ENCODE peak calls at places on chromosomes 5 and 9, in six cellular contexts. One of them, this sample, is unnamed.

GRCh38 chr9:112971415-112971814 is 40.6 kb downstream of the ZNF883 start:
- DNase-seq in GM23248: peak
- DNase-seq in CD4-positive, alpha-beta memory T cell: no peak
- DNase-seq in cardiac muscle cell: peak
- DNase-seq in fibroblast of pulmonary artery: peak
- DNase-seq in AG04450: no peak
- DNase-seq in this sample: peak

GRCh38 chr9:70614786-70615565 is 200.5 kb upstream of the KLF9 start:
- DNase-seq in GM23248: no peak
- DNase-seq in CD4-positive, alpha-beta memory T cell: no peak
- DNase-seq in cardiac muscle cell: no peak
- DNase-seq in fibroblast of pulmonary artery: no peak
- DNase-seq in AG04450: no peak
- DNase-seq in this sample: no peak

GRCh38 chr9:123686131-123686848 is 243.6 kb downstream of the DENND1A start:
- DNase-seq in GM23248: peak
- DNase-seq in CD4-positive, alpha-beta memory T cell: no peak
- DNase-seq in cardiac muscle cell: peak
- DNase-seq in fibroblast of pulmonary artery: peak
- DNase-seq in AG04450: no peak
- DNase-seq in this sample: no peak

GRCh38 chr9:135663857-135664256 is 748 bp downstream of the LCN9 start:
- DNase-seq in GM23248: no peak
- DNase-seq in CD4-positive, alpha-beta memory T cell: no peak
- DNase-seq in cardiac muscle cell: no peak
- DNase-seq in fibroblast of pulmonary artery: no peak
- DNase-seq in AG04450: no peak
- DNase-seq in this sample: no peak

GRCh38 chr9:131439224-131439623 is 45.3 kb downstream of the PRRC2B start:
- DNase-seq in GM23248: no peak
- DNase-seq in CD4-positive, alpha-beta memory T cell: no peak
- DNase-seq in cardiac muscle cell: no peak
- DNase-seq in fibroblast of pulmonary artery: no peak
- DNase-seq in AG04450: no peak
- DNase-seq in this sample: no peak

GRCh38 chr5:6827815-6828214 is 114.6 kb downstream of the TENT4A start:
- DNase-seq in GM23248: no peak
- DNase-seq in CD4-positive, alpha-beta memory T cell: peak
- DNase-seq in cardiac muscle cell: no peak
- DNase-seq in fibroblast of pulmonary artery: no peak
- DNase-seq in AG04450: no peak
- DNase-seq in this sample: no peak

GRCh38 chr5:178428341-178429155 is 161.6 kb downstream of the COL23A1 start:
- DNase-seq in GM23248: no peak
- DNase-seq in CD4-positive, alpha-beta memory T cell: no peak
- DNase-seq in cardiac muscle cell: no peak
- DNase-seq in fibroblast of pulmonary artery: no peak
- DNase-seq in AG04450: no peak
- DNase-seq in this sample: no peak

GRCh38 chr9:16726023-16726422 is 144.4 kb downstream of the BNC2 start:
- DNase-seq in GM23248: peak
- DNase-seq in CD4-positive, alpha-beta memory T cell: no peak
- DNase-seq in cardiac muscle cell: peak
- DNase-seq in fibroblast of pulmonary artery: peak
- DNase-seq in AG04450: no peak
- DNase-seq in this sample: no peak

GRCh38 chr5:17374973-17375844 is 122.8 kb upstream of the TAF11L2 start:
- DNase-seq in GM23248: peak
- DNase-seq in CD4-positive, alpha-beta memory T cell: no peak
- DNase-seq in cardiac muscle cell: peak
- DNase-seq in fibroblast of pulmonary artery: peak
- DNase-seq in AG04450: no peak
- DNase-seq in this sample: no peak

GRCh38 chr9:100277166-100277979 is 75.4 kb downstream of the TEX10 start:
- DNase-seq in GM23248: peak
- DNase-seq in CD4-positive, alpha-beta memory T cell: no peak
- DNase-seq in cardiac muscle cell: peak
- DNase-seq in fibroblast of pulmonary artery: peak
- DNase-seq in AG04450: no peak
- DNase-seq in this sample: no peak

GRCh38 chr5:155735388-155735787 is 591.6 kb upstream of the SGCD start:
- DNase-seq in GM23248: peak
- DNase-seq in CD4-positive, alpha-beta memory T cell: no peak
- DNase-seq in cardiac muscle cell: no peak
- DNase-seq in fibroblast of pulmonary artery: no peak
- DNase-seq in AG04450: no peak
- DNase-seq in this sample: no peak

GRCh38 chr5:157132302-157132612 is 10.4 kb downstream of the MED7 start:
- DNase-seq in GM23248: no peak
- DNase-seq in CD4-positive, alpha-beta memory T cell: no peak
- DNase-seq in cardiac muscle cell: no peak
- DNase-seq in fibroblast of pulmonary artery: no peak
- DNase-seq in AG04450: no peak
- DNase-seq in this sample: no peak

GRCh38 chr9:89427621-89428221 is 70.2 kb downstream of the SEMA4D start:
- DNase-seq in GM23248: peak
- DNase-seq in CD4-positive, alpha-beta memory T cell: no peak
- DNase-seq in cardiac muscle cell: no peak
- DNase-seq in fibroblast of pulmonary artery: no peak
- DNase-seq in AG04450: no peak
- DNase-seq in this sample: no peak

GRCh38 chr5:169695025-169695625 is 58.0 kb downstream of the DOCK2 start:
- DNase-seq in GM23248: peak
- DNase-seq in CD4-positive, alpha-beta memory T cell: no peak
- DNase-seq in cardiac muscle cell: no peak
- DNase-seq in fibroblast of pulmonary artery: no peak
- DNase-seq in AG04450: no peak
- DNase-seq in this sample: no peak

GRCh38 chr5:32771037-32771436 is 59.9 kb downstream of the NPR3 start:
- DNase-seq in GM23248: no peak
- DNase-seq in CD4-positive, alpha-beta memory T cell: no peak
- DNase-seq in cardiac muscle cell: no peak
- DNase-seq in fibroblast of pulmonary artery: no peak
- DNase-seq in AG04450: no peak
- DNase-seq in this sample: no peak

GRCh38 chr5:169219351-169219750 is 81.6 kb downstream of the SLIT3 start:
- DNase-seq in GM23248: no peak
- DNase-seq in CD4-positive, alpha-beta memory T cell: no peak
- DNase-seq in cardiac muscle cell: no peak
- DNase-seq in fibroblast of pulmonary artery: no peak
- DNase-seq in AG04450: no peak
- DNase-seq in this sample: no peak

GRCh38 chr5:93585054-93585751 is 2.2 kb downstream of the NR2F1 start:
- DNase-seq in GM23248: peak
- DNase-seq in CD4-positive, alpha-beta memory T cell: no peak
- DNase-seq in cardiac muscle cell: peak
- DNase-seq in fibroblast of pulmonary artery: no peak
- DNase-seq in AG04450: no peak
- DNase-seq in this sample: no peak

GRCh38 chr5:93583525-93583798 is 440 bp downstream of the NR2F1 start:
- DNase-seq in GM23248: no peak
- DNase-seq in CD4-positive, alpha-beta memory T cell: no peak
- DNase-seq in cardiac muscle cell: peak
- DNase-seq in fibroblast of pulmonary artery: no peak
- DNase-seq in AG04450: no peak
- DNase-seq in this sample: no peak

GRCh38 chr5:93584531-93585053 is 1.6 kb downstream of the NR2F1 start:
- DNase-seq in GM23248: peak
- DNase-seq in CD4-positive, alpha-beta memory T cell: no peak
- DNase-seq in cardiac muscle cell: no peak
- DNase-seq in fibroblast of pulmonary artery: no peak
- DNase-seq in AG04450: no peak
- DNase-seq in this sample: no peak

GRCh38 chr5:93582677-93583524 is at the start of gene NR2F1:
- DNase-seq in GM23248: peak
- DNase-seq in CD4-positive, alpha-beta memory T cell: no peak
- DNase-seq in cardiac muscle cell: peak
- DNase-seq in fibroblast of pulmonary artery: peak
- DNase-seq in AG04450: peak
- DNase-seq in this sample: peak

DNA sequence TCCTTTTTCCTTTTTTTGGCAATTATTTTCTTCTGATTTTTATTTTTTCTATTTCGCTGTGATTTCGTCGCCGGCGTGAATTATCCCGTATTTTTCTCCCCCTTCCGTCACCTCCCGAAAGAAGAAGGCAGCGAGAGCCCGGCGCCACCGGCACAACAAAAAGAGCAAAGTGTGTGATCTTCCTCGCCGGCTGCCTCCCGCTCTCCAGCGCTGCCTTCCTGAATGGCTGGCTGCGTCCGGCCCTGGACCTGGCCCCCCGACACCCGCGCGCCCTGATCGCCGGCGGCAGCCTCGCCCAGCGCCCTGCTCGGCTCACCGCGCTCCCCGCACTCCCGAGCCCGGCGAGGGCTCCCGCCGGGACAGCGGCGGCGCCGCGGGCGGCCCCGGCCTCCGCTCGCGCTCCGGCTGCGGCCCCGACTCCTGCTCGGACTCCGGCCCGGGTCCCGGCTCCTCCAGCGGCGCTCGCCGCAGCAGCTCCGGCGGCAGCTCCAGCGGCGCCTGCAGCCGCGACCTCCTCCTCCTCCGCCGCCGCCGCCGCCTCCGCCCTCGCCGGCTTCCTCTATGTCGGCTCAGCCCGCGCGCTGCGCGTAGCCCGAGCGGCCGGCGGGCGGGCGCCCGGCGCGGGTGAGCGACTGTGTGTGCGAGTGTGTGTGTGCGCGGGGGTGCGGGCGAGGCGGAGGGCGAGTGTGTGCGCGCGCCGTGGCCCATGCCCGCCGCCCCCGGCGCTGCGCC is 943 bp downstream of the NR2F1 start:
- DNase-seq in GM23248: peak
- DNase-seq in CD4-positive, alpha-beta memory T cell: peak
- DNase-seq in cardiac muscle cell: peak
- DNase-seq in fibroblast of pulmonary artery: peak
- DNase-seq in AG04450: no peak
- DNase-seq in this sample: no peak
- H3K4me3 ChIP-seq in GM23248: peak
- H3K4me3 ChIP-seq in CD4-positive, alpha-beta memory T cell: no peak
- H3K4me3 ChIP-seq in cardiac muscle cell: peak
- H3K4me3 ChIP-seq in fibroblast of pulmonary artery: peak
- H3K4me3 ChIP-seq in AG04450: peak
- H3K4me3 ChIP-seq in this sample: peak

DNA sequence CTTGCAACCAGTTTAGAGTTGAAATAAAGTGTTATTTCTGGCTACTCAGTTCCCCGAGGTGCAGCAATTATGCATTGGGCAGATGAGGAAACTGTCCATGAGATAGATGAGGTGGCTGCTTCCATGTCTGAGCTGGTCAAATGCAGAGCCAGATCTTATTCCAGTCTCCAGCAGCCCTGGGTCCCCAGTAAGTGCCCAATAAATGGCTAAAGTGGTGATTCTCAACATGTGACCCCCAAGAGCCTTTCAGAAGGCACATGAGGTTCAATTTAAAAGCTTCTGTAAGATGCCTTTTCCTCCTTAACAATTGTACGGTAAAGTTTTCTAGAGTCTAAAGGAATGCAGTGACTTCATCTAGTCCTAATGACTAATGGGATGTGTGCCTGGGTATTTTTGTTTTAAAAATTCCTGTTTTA is 17.5 kb downstream of the ATOX1 start:
- DNase-seq in GM23248: peak
- DNase-seq in CD4-positive, alpha-beta memory T cell: no peak
- DNase-seq in cardiac muscle cell: peak
- DNase-seq in fibroblast of pulmonary artery: peak
- DNase-seq in AG04450: no peak
- DNase-seq in this sample: no peak
- H3K4me3 ChIP-seq in GM23248: peak
- H3K4me3 ChIP-seq in CD4-positive, alpha-beta memory T cell: no peak
- H3K4me3 ChIP-seq in cardiac muscle cell: no peak
- H3K4me3 ChIP-seq in fibroblast of pulmonary artery: peak
- H3K4me3 ChIP-seq in AG04450: peak
- H3K4me3 ChIP-seq in this sample: no peak

GRCh38 chr9:92232190-92232589 is 61.3 kb downstream of the IARS1 start:
- DNase-seq in GM23248: no peak
- DNase-seq in CD4-positive, alpha-beta memory T cell: no peak
- DNase-seq in cardiac muscle cell: no peak
- DNase-seq in fibroblast of pulmonary artery: no peak
- DNase-seq in AG04450: no peak
- DNase-seq in this sample: no peak
- H3K4me3 ChIP-seq in GM23248: no peak
- H3K4me3 ChIP-seq in CD4-positive, alpha-beta memory T cell: no peak
- H3K4me3 ChIP-seq in cardiac muscle cell: no peak
- H3K4me3 ChIP-seq in fibroblast of pulmonary artery: no peak
- H3K4me3 ChIP-seq in AG04450: no peak
- H3K4me3 ChIP-seq in this sample: no peak

DNA sequence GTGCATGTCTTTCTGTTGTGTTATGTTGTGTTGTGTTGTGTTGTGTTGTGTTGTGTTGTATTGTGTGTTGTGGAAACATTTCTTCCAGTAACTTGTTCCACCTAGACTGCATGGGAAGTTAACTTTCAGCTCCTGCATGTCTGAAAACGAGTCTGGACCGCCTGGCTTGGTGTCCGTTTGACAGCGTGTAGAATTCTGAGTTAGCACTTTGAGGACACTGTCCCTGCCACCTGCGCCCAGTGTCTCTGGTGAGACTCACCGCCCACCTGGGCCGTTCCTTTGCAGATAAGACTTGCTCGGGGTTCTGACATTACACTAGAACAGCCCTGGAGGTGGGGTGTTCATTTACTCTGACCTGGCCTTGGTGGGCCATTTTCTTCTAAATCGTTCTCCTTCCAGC is 42.0 kb downstream of the WNK2 start:
- DNase-seq in GM23248: no peak
- DNase-seq in CD4-positive, alpha-beta memory T cell: no peak
- DNase-seq in cardiac muscle cell: no peak
- DNase-seq in fibroblast of pulmonary artery: no peak
- DNase-seq in AG04450: no peak
- DNase-seq in this sample: no peak
- H3K4me3 ChIP-seq in GM23248: no peak
- H3K4me3 ChIP-seq in CD4-positive, alpha-beta memory T cell: no peak
- H3K4me3 ChIP-seq in cardiac muscle cell: no peak
- H3K4me3 ChIP-seq in fibroblast of pulmonary artery: no peak
- H3K4me3 ChIP-seq in AG04450: no peak
- H3K4me3 ChIP-seq in this sample: no peak

GRCh38 chr5:75608886-75609285 is 2.4 kb upstream of the ANKDD1B start:
- DNase-seq in GM23248: no peak
- DNase-seq in CD4-positive, alpha-beta memory T cell: no peak
- DNase-seq in cardiac muscle cell: no peak
- DNase-seq in fibroblast of pulmonary artery: no peak
- DNase-seq in AG04450: no peak
- DNase-seq in this sample: no peak

GRCh38 chr5:75612211-75612579 is 942 bp downstream of the ANKDD1B start:
- DNase-seq in GM23248: no peak
- DNase-seq in CD4-positive, alpha-beta memory T cell: no peak
- DNase-seq in cardiac muscle cell: no peak
- DNase-seq in fibroblast of pulmonary artery: no peak
- DNase-seq in AG04450: no peak
- DNase-seq in this sample: no peak

GRCh38 chr5:75614165-75614564 is 2.9 kb downstream of the ANKDD1B start:
- DNase-seq in GM23248: no peak
- DNase-seq in CD4-positive, alpha-beta memory T cell: no peak
- DNase-seq in cardiac muscle cell: no peak
- DNase-seq in fibroblast of pulmonary artery: no peak
- DNase-seq in AG04450: no peak
- DNase-seq in this sample: no peak

GRCh38 chr5:75610201-75610600 is 1.1 kb upstream of the ANKDD1B start:
- DNase-seq in GM23248: no peak
- DNase-seq in CD4-positive, alpha-beta memory T cell: no peak
- DNase-seq in cardiac muscle cell: no peak
- DNase-seq in fibroblast of pulmonary artery: no peak
- DNase-seq in AG04450: no peak
- DNase-seq in this sample: no peak

GRCh38 chr5:75611324-75612210 is at the start of gene ANKDD1B:
- DNase-seq in GM23248: peak
- DNase-seq in CD4-positive, alpha-beta memory T cell: no peak
- DNase-seq in cardiac muscle cell: peak
- DNase-seq in fibroblast of pulmonary artery: peak
- DNase-seq in AG04450: no peak
- DNase-seq in this sample: no peak
- H3K4me3 ChIP-seq in GM23248: peak
- H3K4me3 ChIP-seq in CD4-positive, alpha-beta memory T cell: no peak
- H3K4me3 ChIP-seq in cardiac muscle cell: peak
- H3K4me3 ChIP-seq in fibroblast of pulmonary artery: peak
- H3K4me3 ChIP-seq in AG04450: peak
- H3K4me3 ChIP-seq in this sample: no peak

This sample was measured in Jurkat, Clone E6-1.